ENCODE peak calls at places on chromosomes 16 and 17, in seven cellular contexts. One of them, this sample, is unnamed.
A peak's percentile ranks its signal among the peaks of the same experiment; 100 is the strongest.

GRCh38 chr17:1783834-1784611 is 22.2 kb downstream of the SERPINF1 start:
- DNase-seq in mesendoderm: peak; percentile 71
- DNase-seq in neuronal stem cell: no peak
- DNase-seq in GM23248: peak; percentile 89
- DNase-seq in mammary epithelial cell: peak; percentile 46
- DNase-seq in DND-41: no peak
- DNase-seq in HCT116: peak; percentile 6
- DNase-seq in this sample: no peak

GRCh38 chr17:51487947-51488346 is 227.6 kb downstream of the UTP18 start:
- DNase-seq in mesendoderm: peak; percentile 78
- DNase-seq in neuronal stem cell: peak; percentile 26
- DNase-seq in GM23248: peak; percentile 10
- DNase-seq in mammary epithelial cell: peak; percentile 20
- DNase-seq in DND-41: peak; percentile 18
- DNase-seq in HCT116: peak; percentile 77
- DNase-seq in this sample: no peak

GRCh38 chr17:43021739-43022512 is at the start of gene VAT1:
- DNase-seq in mesendoderm: peak; percentile 89
- DNase-seq in neuronal stem cell: peak; percentile 71
- DNase-seq in GM23248: peak; percentile 90
- DNase-seq in mammary epithelial cell: peak; percentile 76
- DNase-seq in DND-41: peak; percentile 74
- DNase-seq in HCT116: peak; percentile 46
- DNase-seq in this sample: no peak

GRCh38 chr16:56936950-56937349 is 5.0 kb downstream of the HERPUD1 start:
- DNase-seq in mesendoderm: no peak
- DNase-seq in neuronal stem cell: no peak
- DNase-seq in GM23248: no peak
- DNase-seq in mammary epithelial cell: no peak
- DNase-seq in DND-41: no peak
- DNase-seq in HCT116: no peak
- DNase-seq in this sample: no peak

GRCh38 chr17:30021708-30022317 is 80.4 kb downstream of the EFCAB5 start:
- DNase-seq in mesendoderm: peak; percentile 57
- DNase-seq in neuronal stem cell: peak; percentile 40
- DNase-seq in GM23248: peak; percentile 76
- DNase-seq in mammary epithelial cell: peak; percentile 35
- DNase-seq in DND-41: peak; percentile 48
- DNase-seq in HCT116: peak; percentile 37
- DNase-seq in this sample: no peak

GRCh38 chr17:16980813-16981731 is 9.2 kb upstream of the TNFRSF13B start:
- DNase-seq in mesendoderm: peak; percentile 14
- DNase-seq in neuronal stem cell: no peak
- DNase-seq in GM23248: peak; percentile 85
- DNase-seq in mammary epithelial cell: peak; percentile 17
- DNase-seq in DND-41: peak; percentile 1
- DNase-seq in HCT116: no peak
- DNase-seq in this sample: no peak

GRCh38 chr16:80580109-80580832 is 39.5 kb downstream of the DYNLRB2 start:
- DNase-seq in mesendoderm: no peak
- DNase-seq in neuronal stem cell: no peak
- DNase-seq in GM23248: peak; percentile 68
- DNase-seq in mammary epithelial cell: peak; percentile 30
- DNase-seq in DND-41: no peak
- DNase-seq in HCT116: no peak
- DNase-seq in this sample: no peak

GRCh38 chr16:69029121-69029520 is 76.3 kb upstream of the HAS3 start:
- DNase-seq in mesendoderm: no peak
- DNase-seq in neuronal stem cell: no peak
- DNase-seq in GM23248: no peak
- DNase-seq in mammary epithelial cell: no peak
- DNase-seq in DND-41: no peak
- DNase-seq in HCT116: no peak
- DNase-seq in this sample: no peak

GRCh38 chr16:2053897-2054296 is 6.1 kb downstream of the TSC2 start:
- DNase-seq in mesendoderm: no peak
- DNase-seq in neuronal stem cell: no peak
- DNase-seq in GM23248: no peak
- DNase-seq in mammary epithelial cell: no peak
- DNase-seq in DND-41: no peak
- DNase-seq in HCT116: no peak
- DNase-seq in this sample: no peak

GRCh38 chr16:47377156-47377555 is 83.7 kb downstream of the ITFG1 start:
- DNase-seq in mesendoderm: peak; percentile 68
- DNase-seq in neuronal stem cell: no peak
- DNase-seq in GM23248: no peak
- DNase-seq in mammary epithelial cell: no peak
- DNase-seq in DND-41: no peak
- DNase-seq in HCT116: no peak
- DNase-seq in this sample: no peak

GRCh38 chr17:39001703-39002637 is 34.8 kb upstream of the FBXO47 start:
- DNase-seq in mesendoderm: peak; percentile 63
- DNase-seq in neuronal stem cell: no peak
- DNase-seq in GM23248: peak; percentile 99
- DNase-seq in mammary epithelial cell: peak; percentile 88
- DNase-seq in DND-41: no peak
- DNase-seq in HCT116: no peak
- DNase-seq in this sample: peak; percentile 45

GRCh38 chr17:74042744-74043486 is 160.6 kb upstream of the RPL38 start:
- DNase-seq in mesendoderm: peak; percentile 91
- DNase-seq in neuronal stem cell: no peak
- DNase-seq in GM23248: peak; percentile 99
- DNase-seq in mammary epithelial cell: peak; percentile 91
- DNase-seq in DND-41: no peak
- DNase-seq in HCT116: peak; percentile 91
- DNase-seq in this sample: peak; percentile 56

GRCh38 chr16:1180772-1181714 is 28.1 kb downstream of the CACNA1H start:
- DNase-seq in mesendoderm: no peak
- DNase-seq in neuronal stem cell: no peak
- DNase-seq in GM23248: no peak
- DNase-seq in mammary epithelial cell: no peak
- DNase-seq in DND-41: no peak
- DNase-seq in HCT116: no peak
- DNase-seq in this sample: no peak

GRCh38 chr17:20095366-20096080 is 86.4 kb downstream of the SPECC1 start:
- DNase-seq in mesendoderm: peak; percentile 81
- DNase-seq in neuronal stem cell: peak; percentile 46
- DNase-seq in GM23248: peak; percentile 57
- DNase-seq in mammary epithelial cell: peak; percentile 36
- DNase-seq in DND-41: no peak
- DNase-seq in HCT116: peak; percentile 22
- DNase-seq in this sample: no peak

GRCh38 chr16:4641306-4641687 is 16.7 kb downstream of the MGRN1 start:
- DNase-seq in mesendoderm: no peak
- DNase-seq in neuronal stem cell: no peak
- DNase-seq in GM23248: no peak
- DNase-seq in mammary epithelial cell: no peak
- DNase-seq in DND-41: no peak
- DNase-seq in HCT116: no peak
- DNase-seq in this sample: no peak

GRCh38 chr17:12839042-12839441 is 49.7 kb downstream of the ARHGAP44 start:
- DNase-seq in mesendoderm: peak; percentile 88
- DNase-seq in neuronal stem cell: no peak
- DNase-seq in GM23248: no peak
- DNase-seq in mammary epithelial cell: no peak
- DNase-seq in DND-41: no peak
- DNase-seq in HCT116: no peak
- DNase-seq in this sample: no peak

GRCh38 chr17:3034578-3034920 is 28.9 kb downstream of the OR1D5 start:
- DNase-seq in mesendoderm: no peak
- DNase-seq in neuronal stem cell: no peak
- DNase-seq in GM23248: no peak
- DNase-seq in mammary epithelial cell: no peak
- DNase-seq in DND-41: no peak
- DNase-seq in HCT116: no peak
- DNase-seq in this sample: no peak

GRCh38 chr16:85057948-85058347 is 30.4 kb downstream of the KIAA0513 start:
- DNase-seq in mesendoderm: no peak
- DNase-seq in neuronal stem cell: no peak
- DNase-seq in GM23248: no peak
- DNase-seq in mammary epithelial cell: no peak
- DNase-seq in DND-41: no peak
- DNase-seq in HCT116: no peak
- DNase-seq in this sample: no peak

GRCh38 chr16:85057212-85057889 is 29.8 kb downstream of the KIAA0513 start:
- DNase-seq in mesendoderm: peak; percentile 41
- DNase-seq in neuronal stem cell: no peak
- DNase-seq in GM23248: no peak
- DNase-seq in mammary epithelial cell: no peak
- DNase-seq in DND-41: no peak
- DNase-seq in HCT116: peak; percentile 19
- DNase-seq in this sample: no peak

GRCh38 chr16:85055503-85056210 is 28.1 kb downstream of the KIAA0513 start:
- DNase-seq in mesendoderm: peak; percentile 38
- DNase-seq in neuronal stem cell: no peak
- DNase-seq in GM23248: peak; percentile 73
- DNase-seq in mammary epithelial cell: peak; percentile 25
- DNase-seq in DND-41: peak; percentile 77
- DNase-seq in HCT116: no peak
- DNase-seq in this sample: no peak

GRCh38 chr16:85054948-85055502 is 27.4 kb downstream of the KIAA0513 start:
- DNase-seq in mesendoderm: no peak
- DNase-seq in neuronal stem cell: no peak
- DNase-seq in GM23248: no peak
- DNase-seq in mammary epithelial cell: no peak
- DNase-seq in DND-41: peak; percentile 9
- DNase-seq in HCT116: no peak
- DNase-seq in this sample: no peak

GRCh38 chr16:85056211-85056748 is 28.7 kb downstream of the KIAA0513 start:
- DNase-seq in mesendoderm: peak; percentile 63
- DNase-seq in neuronal stem cell: no peak
- DNase-seq in GM23248: peak; percentile 46
- DNase-seq in mammary epithelial cell: no peak
- DNase-seq in DND-41: peak; percentile 18
- DNase-seq in HCT116: no peak
- DNase-seq in this sample: no peak
- H3K9ac ChIP-seq in mesendoderm: no peak overlapping the region
- H3K9ac ChIP-seq in neuronal stem cell: no peak overlapping the region
- H3K9ac ChIP-seq in GM23248: no peak overlapping the region
- H3K9ac ChIP-seq in mammary epithelial cell: no peak overlapping the region
- H3K9ac ChIP-seq in DND-41: peak overlapping the region; percentile 41
- H3K9ac ChIP-seq in HCT116: no peak overlapping the region
- H3K9ac ChIP-seq in this sample: no peak overlapping the region

DNA sequence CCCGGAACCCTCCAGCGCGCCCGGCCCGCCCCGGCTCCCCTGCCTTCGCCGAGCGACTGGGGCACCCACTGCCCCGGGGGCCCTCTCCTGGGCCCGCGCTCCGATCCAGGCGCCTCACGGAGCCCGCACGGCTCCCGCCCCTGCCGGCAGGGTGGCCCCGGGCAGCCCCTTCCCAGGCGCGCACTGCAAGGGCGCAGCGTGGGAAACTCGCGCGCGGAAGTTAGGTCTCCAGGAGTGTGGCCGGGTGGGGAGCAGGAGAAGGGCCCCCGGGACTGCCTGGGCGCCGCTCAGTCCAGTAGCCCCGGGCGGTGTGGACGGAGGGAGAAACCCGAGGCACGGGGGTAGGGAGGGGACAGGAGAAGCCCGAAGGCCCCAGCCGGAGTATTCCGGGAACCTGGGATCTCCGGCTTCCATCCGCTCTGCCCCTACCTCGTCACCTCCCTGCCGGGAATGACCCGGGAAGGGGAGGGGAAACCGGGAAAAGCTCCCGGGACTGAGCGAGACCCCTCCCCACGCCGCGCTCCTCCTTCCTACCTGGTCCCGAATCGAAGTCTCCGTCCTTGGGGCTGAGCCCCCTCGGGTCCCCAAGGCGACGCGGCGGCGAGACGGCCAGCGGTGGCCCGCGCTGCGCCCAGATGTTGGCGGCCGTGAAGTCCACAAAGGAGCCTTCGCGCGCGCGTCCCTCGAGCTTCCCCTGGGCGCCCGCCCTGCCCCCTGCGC is 501 bp downstream of the SOCS3 start:
- DNase-seq in mesendoderm: peak; percentile 61
- DNase-seq in neuronal stem cell: no peak
- DNase-seq in GM23248: peak; percentile 64
- DNase-seq in mammary epithelial cell: no peak
- DNase-seq in DND-41: no peak
- DNase-seq in HCT116: no peak
- DNase-seq in this sample: no peak
- H3K4me3 ChIP-seq in mesendoderm: peak overlapping the region; percentile 85
- H3K4me3 ChIP-seq in neuronal stem cell: peak overlapping the region; percentile 99
- H3K4me3 ChIP-seq in GM23248: peak overlapping the region; percentile 88
- H3K4me3 ChIP-seq in mammary epithelial cell: peak overlapping the region; percentile 87
- H3K4me3 ChIP-seq in DND-41: peak overlapping the region; percentile 23
- H3K4me3 ChIP-seq in HCT116: peak overlapping the region; percentile 96
- H3K4me3 ChIP-seq in this sample: peak overlapping the region; percentile 88

GRCh38 chr17:80676096-80676466 is 131.4 kb downstream of the RPTOR start:
- DNase-seq in mesendoderm: no peak
- DNase-seq in neuronal stem cell: no peak
- DNase-seq in GM23248: no peak
- DNase-seq in mammary epithelial cell: no peak
- DNase-seq in DND-41: no peak
- DNase-seq in HCT116: no peak
- DNase-seq in this sample: no peak

GRCh38 chr17:80678621-80679020 is 134.0 kb downstream of the RPTOR start:
- DNase-seq in mesendoderm: peak; percentile 71
- DNase-seq in neuronal stem cell: no peak
- DNase-seq in GM23248: peak; percentile 40
- DNase-seq in mammary epithelial cell: no peak
- DNase-seq in DND-41: no peak
- DNase-seq in HCT116: no peak
- DNase-seq in this sample: no peak

GRCh38 chr17:80675451-80676095 is 130.9 kb downstream of the RPTOR start:
- DNase-seq in mesendoderm: no peak
- DNase-seq in neuronal stem cell: no peak
- DNase-seq in GM23248: peak; percentile 12
- DNase-seq in mammary epithelial cell: peak; percentile 31
- DNase-seq in DND-41: no peak
- DNase-seq in HCT116: no peak
- DNase-seq in this sample: no peak

GRCh38 chr17:80676564-80676963 is 131.9 kb downstream of the RPTOR start:
- DNase-seq in mesendoderm: no peak
- DNase-seq in neuronal stem cell: no peak
- DNase-seq in GM23248: no peak
- DNase-seq in mammary epithelial cell: no peak
- DNase-seq in DND-41: no peak
- DNase-seq in HCT116: no peak
- DNase-seq in this sample: no peak

GRCh38 chr17:80677214-80677756 is 132.6 kb downstream of the RPTOR start:
- DNase-seq in mesendoderm: no peak
- DNase-seq in neuronal stem cell: no peak
- DNase-seq in GM23248: no peak
- DNase-seq in mammary epithelial cell: no peak
- DNase-seq in DND-41: no peak
- DNase-seq in HCT116: no peak
- DNase-seq in this sample: no peak
- H3K4me2 ChIP-seq in mesendoderm: no peak overlapping the region
- H3K4me2 ChIP-seq in neuronal stem cell: no peak overlapping the region
- H3K4me2 ChIP-seq in GM23248: no peak overlapping the region
- H3K4me2 ChIP-seq in mammary epithelial cell: no peak overlapping the region
- H3K4me2 ChIP-seq in DND-41: no peak overlapping the region
- H3K4me2 ChIP-seq in HCT116: no peak overlapping the region
- H3K4me2 ChIP-seq in this sample: no peak overlapping the region

DNA sequence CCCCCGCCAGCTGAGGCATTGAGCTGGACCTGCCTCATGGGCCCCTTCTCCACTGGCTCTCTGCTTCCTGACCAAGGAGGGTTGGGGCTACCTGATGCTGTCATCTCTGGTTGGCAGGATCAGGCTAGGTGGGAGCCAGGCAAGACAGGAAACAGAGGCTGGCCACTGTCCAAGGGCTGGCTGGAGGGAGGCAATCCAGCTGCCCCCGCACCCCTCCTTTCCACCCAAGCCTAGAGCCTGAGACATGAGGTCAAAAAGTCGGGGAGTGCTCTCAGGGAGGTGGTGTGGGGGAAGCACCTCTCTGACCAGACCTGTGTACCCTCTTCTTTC is 14.5 kb downstream of the NGFR start:
- DNase-seq in mesendoderm: no peak
- DNase-seq in neuronal stem cell: no peak
- DNase-seq in GM23248: no peak
- DNase-seq in mammary epithelial cell: no peak
- DNase-seq in DND-41: no peak
- DNase-seq in HCT116: no peak
- DNase-seq in this sample: no peak
- H3K9ac ChIP-seq in mesendoderm: no peak overlapping the region
- H3K9ac ChIP-seq in neuronal stem cell: no peak overlapping the region
- H3K9ac ChIP-seq in GM23248: no peak overlapping the region
- H3K9ac ChIP-seq in mammary epithelial cell: no peak overlapping the region
- H3K9ac ChIP-seq in DND-41: no peak overlapping the region
- H3K9ac ChIP-seq in HCT116: no peak overlapping the region
- H3K9ac ChIP-seq in this sample: no peak overlapping the region

This sample was measured in keratinocyte.